ENCODE peak calls at places on chromosomes 16 and 17, in five cellular contexts. H is erythroblast, N is chondrocyte, F is neural crest cell, W is NCI-H774. P is an unnamed sample.

GRCh38 chr16:67082891-67083290 is 26.9 kb upstream of the PHAF1 start:
- DNase-seq in H (no peak), N (no peak), F (no peak), W (no peak), P (no peak)

GRCh38 chr17:1683489-1683888 is 1.2 kb downstream of the PRPF8 start:
- DNase-seq in H (peak), N (no peak), F (no peak), W (no peak), P (no peak)

GRCh38 chr16:56339431-56340195 is 85.7 kb downstream of the AMFR start:
- DNase-seq in H (no peak), N (no peak), F (no peak), W (no peak), P (no peak)

GRCh38 chr16:55091213-55091870 is 160.7 kb downstream of the IRX5 start:
- DNase-seq in H (no peak), N (no peak), F (no peak), W (no peak), P (no peak)

GRCh38 chr16:8952281-8952751 is 11.4 kb downstream of the USP7 start:
- DNase-seq in H (no peak), N (no peak), F (no peak), W (no peak), P (no peak)

GRCh38 chr17:41781404-41782110 is 5.0 kb downstream of the JUP start:
- DNase-seq in H (no peak), N (no peak), F (no peak), W (no peak), P (no peak)

GRCh38 chr17:6894206-6894528 is 62.6 kb upstream of the TEKT1 start:
- DNase-seq in H (peak), N (no peak), F (no peak), W (no peak), P (peak)

GRCh38 chr16:2038359-2039285 is 9.0 kb downstream of the NTHL1 start:
- DNase-seq in H (no peak), N (no peak), F (no peak), W (no peak), P (no peak)

GRCh38 chr16:75053791-75054555 is 55.1 kb downstream of the ZNRF1 start:
- DNase-seq in H (peak), N (no peak), F (no peak), W (no peak), P (no peak)

GRCh38 chr16:54066451-54067056 is 220.0 kb downstream of the IRX3 start:
- DNase-seq in H (no peak), N (no peak), F (no peak), W (no peak), P (no peak)

GRCh38 chr17:59840908-59841666 is 51.7 kb downstream of the TUBD1 start:
- DNase-seq in H (peak), N (no peak), F (no peak), W (no peak), P (no peak)

GRCh38 chr17:10745231-10745630 is 15.4 kb upstream of the TMEM220 start:
- DNase-seq in H (no peak), N (no peak), F (no peak), W (no peak), P (no peak)

GRCh38 chr17:50708050-50709000 is 611 bp upstream of the ANKRD40 start:
- DNase-seq in H (peak), N (no peak), F (no peak), W (peak), P (no peak)